ENCODE peak calls at places on chromosomes 1 and 21, in seven cellular contexts. H, K, V, B, T, R and F are unnamed samples.

GRCh38 chr1:213003281-213003680 is 12.4 kb downstream of the ANGEL2 start:
- DNase-seq in V (no peak), T (no peak), B (no peak), H (no peak), R (no peak), K (no peak), F (no peak)

GRCh38 chr1:2290595-2291510 is 62.7 kb downstream of the SKI start:
- DNase-seq in K (peak; percentile 90), T (peak; percentile 68), H (peak; percentile 96), R (no peak), V (peak; percentile 47), B (peak; percentile 93), F (peak; percentile 67)

GRCh38 chr1:62905872-62906271 is 121.9 kb downstream of the ATG4C start:
- DNase-seq in R (no peak), B (no peak), K (no peak), V (no peak), H (no peak), T (no peak), F (no peak)

GRCh38 chr1:240192851-240193250 is 101.2 kb downstream of the FMN2 start:
- DNase-seq in B (no peak), V (no peak), T (no peak), R (no peak), K (no peak), H (no peak), F (no peak)

GRCh38 chr1:173269490-173270230 is 62.5 kb upstream of the TNFSF4 start:
- DNase-seq in T (no peak), V (no peak), H (peak; percentile 88), B (peak; percentile 74), K (no peak), R (no peak), F (no peak)

GRCh38 chr1:204885288-204885711 is 14.6 kb downstream of the NFASC start:
- DNase-seq in H (no peak), R (no peak), T (no peak), V (no peak), K (no peak), B (peak; percentile 29), F (no peak)

GRCh38 chr1:166869318-166870099 is 6.6 kb downstream of the TADA1 start:
- DNase-seq in H (no peak), K (no peak), V (no peak), R (no peak), T (no peak), B (no peak), F (no peak)

GRCh38 chr21:35995522-35996088 is 64.7 kb downstream of the SETD4 start:
- DNase-seq in V (no peak), B (no peak), R (no peak), H (no peak), T (no peak), K (no peak), F (no peak)

GRCh38 chr1:241336335-241336734 is 20.7 kb downstream of the RGS7 start:
- DNase-seq in K (no peak), H (no peak), B (no peak), T (no peak), V (no peak), R (no peak), F (no peak)

GRCh38 chr1:46300673-46301405 is 2.6 kb downstream of the LRRC41 start:
- DNase-seq in K (no peak), T (no peak), B (no peak), V (no peak), R (no peak), H (no peak), F (no peak)

GRCh38 chr1:242585616-242586354 is 61.3 kb upstream of the PLD5 start:
- DNase-seq in H (no peak), K (no peak), B (no peak), T (no peak), V (no peak), R (no peak), F (no peak)

GRCh38 chr1:156097499-156098178 is 15.4 kb upstream of the MEX3A start:
- DNase-seq in T (no peak), H (no peak), V (no peak), B (no peak), R (no peak), K (no peak), F (no peak)